ENCODE peak calls at places on chromosomes 7 and 10, in four cellular contexts. One of them, this sample, is unnamed.

GRCh38 chr10:19659920-19660655 is 156.1 kb upstream of the PLXDC2 start:
- DNase-seq in mesenchymal stem cell: no peak
- DNase-seq in H9: no peak
- DNase-seq in neuronal stem cell: no peak
- DNase-seq in this sample: no peak

GRCh38 chr7:38740041-38740440 is 108.9 kb upstream of the AMPH start:
- DNase-seq in mesenchymal stem cell: no peak
- DNase-seq in H9: no peak
- DNase-seq in neuronal stem cell: no peak
- DNase-seq in this sample: no peak

GRCh38 chr7:131556055-131556911 is at the start of gene PODXL:
- DNase-seq in mesenchymal stem cell: peak
- DNase-seq in H9: peak
- DNase-seq in neuronal stem cell: peak
- DNase-seq in this sample: peak

GRCh38 chr7:8938036-8938435 is 504.6 kb downstream of the NXPH1 start:
- DNase-seq in mesenchymal stem cell: no peak
- DNase-seq in H9: no peak
- DNase-seq in neuronal stem cell: no peak
- DNase-seq in this sample: no peak

GRCh38 chr10:89118091-89118490 is 89.0 kb downstream of the CH25H start:
- DNase-seq in mesenchymal stem cell: peak
- DNase-seq in H9: no peak
- DNase-seq in neuronal stem cell: no peak
- DNase-seq in this sample: peak

GRCh38 chr10:75971402-75972211 is 540.2 kb downstream of the LRMDA start:
- DNase-seq in mesenchymal stem cell: peak
- DNase-seq in H9: no peak
- DNase-seq in neuronal stem cell: no peak
- DNase-seq in this sample: no peak

GRCh38 chr7:645606-646005 is 80.9 kb upstream of the DNAAF5 start:
- DNase-seq in mesenchymal stem cell: no peak
- DNase-seq in H9: no peak
- DNase-seq in neuronal stem cell: no peak
- DNase-seq in this sample: no peak

GRCh38 chr10:75646931-75647330 is 215.5 kb downstream of the LRMDA start:
- DNase-seq in mesenchymal stem cell: no peak
- DNase-seq in H9: no peak
- DNase-seq in neuronal stem cell: no peak
- DNase-seq in this sample: no peak

GRCh38 chr7:135232720-135233119 is 918 bp upstream of the STRA8 start:
- DNase-seq in mesenchymal stem cell: no peak
- DNase-seq in H9: peak
- DNase-seq in neuronal stem cell: no peak
- DNase-seq in this sample: no peak

GRCh38 chr10:34666008-34666700 is 148.9 kb downstream of the PARD3 start:
- DNase-seq in mesenchymal stem cell: peak
- DNase-seq in H9: no peak
- DNase-seq in neuronal stem cell: peak
- DNase-seq in this sample: peak

GRCh38 chr7:101363196-101363733 is 590 bp downstream of the COL26A1 start:
- DNase-seq in mesenchymal stem cell: no peak
- DNase-seq in H9: no peak
- DNase-seq in neuronal stem cell: no peak
- DNase-seq in this sample: no peak

GRCh38 chr10:89164920-89165319 is 42.2 kb downstream of the CH25H start:
- DNase-seq in mesenchymal stem cell: no peak
- DNase-seq in H9: no peak
- DNase-seq in neuronal stem cell: no peak
- DNase-seq in this sample: no peak

GRCh38 chr10:117782276-117782675 is 239.7 kb downstream of the EMX2 start:
- DNase-seq in mesenchymal stem cell: no peak
- DNase-seq in H9: no peak
- DNase-seq in neuronal stem cell: no peak
- DNase-seq in this sample: no peak

GRCh38 chr7:87875151-87876039 is 765 bp downstream of the SLC25A40 start:
- DNase-seq in mesenchymal stem cell: peak
- DNase-seq in H9: no peak
- DNase-seq in neuronal stem cell: no peak
- DNase-seq in this sample: peak

GRCh38 chr10:88385601-88386203 is 197.4 kb downstream of the RNLS start:
- DNase-seq in mesenchymal stem cell: no peak
- DNase-seq in H9: peak
- DNase-seq in neuronal stem cell: no peak
- DNase-seq in this sample: no peak

GRCh38 chr10:14873090-14873760 is 5.4 kb upstream of the SUV39H2 start:
- DNase-seq in mesenchymal stem cell: peak
- DNase-seq in H9: no peak
- DNase-seq in neuronal stem cell: no peak
- DNase-seq in this sample: no peak

GRCh38 chr7:30470163-30470770 is 8.3 kb downstream of the NOD1 start:
- DNase-seq in mesenchymal stem cell: peak
- DNase-seq in H9: no peak
- DNase-seq in neuronal stem cell: no peak
- DNase-seq in this sample: no peak

GRCh38 chr7:148987751-148988512 is 40.4 kb downstream of the PDIA4 start:
- DNase-seq in mesenchymal stem cell: no peak
- DNase-seq in H9: no peak
- DNase-seq in neuronal stem cell: no peak
- DNase-seq in this sample: no peak

GRCh38 chr10:132397036-132397541 is at the start of gene PWWP2B:
- DNase-seq in mesenchymal stem cell: peak
- DNase-seq in H9: no peak
- DNase-seq in neuronal stem cell: no peak
- DNase-seq in this sample: no peak

DNA sequence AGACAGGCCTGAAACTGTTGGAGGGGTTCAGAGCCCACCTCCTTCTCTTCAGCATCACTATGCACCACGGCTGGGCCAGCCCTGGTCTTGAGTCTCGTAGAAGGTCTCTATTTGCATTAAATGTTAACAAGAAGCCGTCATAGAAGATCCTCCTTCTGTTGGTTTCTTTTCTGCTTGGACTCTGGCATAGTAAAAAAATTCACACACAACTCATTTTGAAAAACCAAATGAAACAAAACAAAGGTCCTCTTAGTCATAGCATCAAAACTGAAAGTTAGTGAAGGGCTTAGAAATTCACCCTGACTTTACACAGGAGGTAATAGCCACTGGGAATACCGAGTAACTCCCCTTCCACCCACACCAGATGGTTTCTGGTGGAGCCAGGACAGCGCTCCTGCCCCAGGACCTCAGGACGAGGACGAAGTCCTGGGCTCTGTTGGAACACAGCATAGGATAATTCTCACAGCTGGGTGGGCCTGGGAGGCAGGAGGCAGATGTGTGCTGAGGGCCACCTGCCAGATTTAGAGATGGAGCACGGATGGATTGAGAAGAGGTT is 248.4 kb upstream of the KLF6 start:
- DNase-seq in mesenchymal stem cell: peak
- DNase-seq in H9: no peak
- DNase-seq in neuronal stem cell: no peak
- DNase-seq in this sample: no peak
- H2AFZ ChIP-seq in mesenchymal stem cell: no peak
- H2AFZ ChIP-seq in H9: no peak
- H2AFZ ChIP-seq in neuronal stem cell: no peak
- H2AFZ ChIP-seq in this sample: no peak

GRCh38 chr7:141014523-141015395 is at the start of gene MRPS33:
- DNase-seq in mesenchymal stem cell: peak
- DNase-seq in H9: peak
- DNase-seq in neuronal stem cell: peak
- DNase-seq in this sample: peak
- H3K14ac ChIP-seq in mesenchymal stem cell: peak
- H3K14ac ChIP-seq in H9: peak
- H3K14ac ChIP-seq in neuronal stem cell: no peak
- H3K14ac ChIP-seq in this sample: peak

GRCh38 chr10:55746002-55746401 is 615.1 kb downstream of the ZWINT start:
- DNase-seq in mesenchymal stem cell: no peak
- DNase-seq in H9: no peak
- DNase-seq in neuronal stem cell: no peak
- DNase-seq in this sample: no peak
- H2BK120ac ChIP-seq in mesenchymal stem cell: no peak
- H2BK120ac ChIP-seq in H9: no peak
- H2BK120ac ChIP-seq in neuronal stem cell: no peak
- H2BK120ac ChIP-seq in this sample: no peak

GRCh38 chr7:41033526-41033925 is 669.4 kb downstream of the INHBA start:
- DNase-seq in mesenchymal stem cell: peak
- DNase-seq in H9: no peak
- DNase-seq in neuronal stem cell: no peak
- DNase-seq in this sample: no peak
- H2AFZ ChIP-seq in mesenchymal stem cell: no peak
- H2AFZ ChIP-seq in H9: no peak
- H2AFZ ChIP-seq in neuronal stem cell: no peak
- H2AFZ ChIP-seq in this sample: no peak

DNA sequence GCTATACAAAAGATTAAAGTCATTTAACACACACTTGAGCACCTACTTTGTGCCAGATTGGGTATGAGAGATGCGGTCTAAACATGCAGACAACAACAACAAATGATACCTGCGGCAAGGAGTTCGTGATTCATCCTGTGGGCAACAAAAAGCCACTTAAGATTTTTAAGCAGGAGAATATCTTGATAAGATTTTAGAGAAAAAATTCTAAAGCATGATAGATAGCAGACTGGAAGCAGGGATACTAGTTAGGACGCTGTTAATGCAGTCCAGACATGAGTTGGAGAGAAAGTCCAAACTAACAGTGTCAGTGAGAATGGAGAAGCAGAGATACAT is 1.6 kb upstream of the KBTBD2 start:
- DNase-seq in mesenchymal stem cell: no peak
- DNase-seq in H9: no peak
- DNase-seq in neuronal stem cell: no peak
- DNase-seq in this sample: peak
- H3K14ac ChIP-seq in mesenchymal stem cell: no peak
- H3K14ac ChIP-seq in H9: no peak
- H3K14ac ChIP-seq in neuronal stem cell: no peak
- H3K14ac ChIP-seq in this sample: no peak

This sample was measured in trophoblast cell.